ENCODE peak calls at places on chromosomes 6 and 20, in five cellular contexts. C is aorta, H is colonic mucosa, B is ovary, D is cardiac muscle cell. Y is an unnamed sample.

GRCh38 chr6:16639689-16640480 is 121.4 kb downstream of the ATXN1 start:
- DNase-seq in C (no peak), H (no peak), B (no peak), D (peak; percentile 75), Y (no peak)

GRCh38 chr6:9520417-9521151 is 894.3 kb downstream of the TFAP2A start:
- DNase-seq in C (no peak), H (no peak), B (no peak), D (peak; percentile 82), Y (no peak)

GRCh38 chr6:163841326-163841725 is 426.8 kb downstream of the QKI start:
- DNase-seq in C (no peak), H (no peak), B (no peak), D (no peak), Y (no peak)

GRCh38 chr6:100461273-100461919 is 3.3 kb downstream of the SIM1 start:
- DNase-seq in C (no peak), H (no peak), B (no peak), D (no peak), Y (no peak)

GRCh38 chr6:106334646-106335448 is 9.3 kb upstream of the ATG5 start:
- DNase-seq in C (no peak), H (peak; percentile 31), B (no peak), D (peak; percentile 64), Y (no peak)

GRCh38 chr20:53880108-53880641 is 190.2 kb downstream of the BCAS1 start:
- DNase-seq in C (no peak), H (no peak), B (no peak), D (no peak), Y (no peak)

GRCh38 chr20:48632825-48633619 is 194.8 kb downstream of the PREX1 start:
- DNase-seq in C (no peak), H (no peak), B (no peak), D (no peak), Y (no peak)

GRCh38 chr6:91782789-91783188 is 1195.9 kb upstream of the MAP3K7 start:
- DNase-seq in C (no peak), H (no peak), B (no peak), D (no peak), Y (no peak)

GRCh38 chr6:120875900-120876299 is 458.4 kb downstream of the TBC1D32 start:
- DNase-seq in C (no peak), H (no peak), B (no peak), D (no peak), Y (no peak)

GRCh38 chr6:17585766-17586502 is 14.2 kb upstream of the FAM8A1 start:
- DNase-seq in C (no peak), H (peak; percentile 61), B (no peak), D (no peak), Y (no peak)

GRCh38 chr20:59141818-59142581 is 21.6 kb upstream of the ZNF831 start:
- DNase-seq in C (no peak), H (no peak), B (no peak), D (peak; percentile 2), Y (peak; percentile 70)

GRCh38 chr6:42505377-42505702 is 53.6 kb upstream of the TRERF1 start:
- DNase-seq in C (no peak), H (no peak), B (no peak), D (peak; percentile 32), Y (no peak)

GRCh38 chr6:151617539-151617938 is 123.7 kb downstream of the CCDC170 start:
- DNase-seq in C (no peak), H (no peak), B (no peak), D (no peak), Y (no peak)

GRCh38 chr6:26576929-26577719 is 19.6 kb upstream of the ABT1 start:
- DNase-seq in C (peak; percentile 78), H (peak; percentile 71), B (no peak), D (peak; percentile 78), Y (no peak)

GRCh38 chr20:16178671-16179070 is 394.6 kb downstream of the KIF16B start:
- DNase-seq in C (no peak), H (no peak), B (no peak), D (no peak), Y (no peak)

GRCh38 chr6:112018619-112019416 is 35.1 kb upstream of the CCN6 start:
- DNase-seq in C (no peak), H (no peak), B (no peak), D (peak; percentile 51), Y (no peak)

GRCh38 chr6:84867521-84867920 is 103.1 kb upstream of the TBX18 start:
- DNase-seq in C (no peak), H (no peak), B (no peak), D (peak; percentile 87), Y (no peak)

GRCh38 chr6:71393471-71393870 is 104.9 kb downstream of the OGFRL1 start:
- DNase-seq in C (no peak), H (no peak), B (no peak), D (peak; percentile 41), Y (no peak)

GRCh38 chr6:82893889-82894652 is 171.6 kb downstream of the UBE3D start:
- DNase-seq in C (no peak), H (no peak), B (no peak), D (no peak), Y (no peak)

GRCh38 chr6:149919834-149920225 is 3.1 kb downstream of the RAET1G start:
- DNase-seq in C (peak; percentile 41), H (no peak), B (peak; percentile 7), D (no peak), Y (no peak)

GRCh38 chr6:76448109-76448508 is 375.6 kb upstream of the IMPG1 start:
- DNase-seq in C (no peak), H (no peak), B (no peak), D (no peak), Y (no peak)

GRCh38 chr6:1497593-1498105 is 108.3 kb downstream of the FOXF2 start:
- DNase-seq in C (no peak), H (no peak), B (peak; percentile 75), D (no peak), Y (no peak)

GRCh38 chr6:159959165-159959975 is 9.5 kb upstream of the IGF2R start:
- DNase-seq in C (no peak), H (no peak), B (no peak), D (no peak), Y (no peak)

GRCh38 chr6:111943723-111944122 is 70.5 kb upstream of the FYN start:
- DNase-seq in C (no peak), H (no peak), B (no peak), D (no peak), Y (no peak)

GRCh38 chr6:144285548-144285797 is 338 bp downstream of the UTRN start:
- DNase-seq in C (no peak), H (no peak), B (no peak), D (no peak), Y (no peak)

GRCh38 chr6:31353508-31353907 is 3.5 kb downstream of the HLA-B start:
- DNase-seq in C (no peak), H (no peak), B (no peak), D (no peak), Y (no peak)

GRCh38 chr6:108733706-108734105 is 114.5 kb upstream of the ARMC2 start:
- DNase-seq in C (no peak), H (no peak), B (no peak), D (no peak), Y (no peak)

GRCh38 chr6:108732101-108732870 is 115.9 kb upstream of the ARMC2 start:
- DNase-seq in C (no peak), H (peak; percentile 49), B (no peak), D (no peak), Y (peak; percentile 76)

GRCh38 chr6:108728826-108729225 is 119.4 kb upstream of the ARMC2 start:
- DNase-seq in C (no peak), H (no peak), B (no peak), D (no peak), Y (no peak)

GRCh38 chr6:108730556-108731228 is 117.5 kb upstream of the ARMC2 start:
- DNase-seq in C (no peak), H (no peak), B (no peak), D (no peak), Y (no peak)

DNA sequence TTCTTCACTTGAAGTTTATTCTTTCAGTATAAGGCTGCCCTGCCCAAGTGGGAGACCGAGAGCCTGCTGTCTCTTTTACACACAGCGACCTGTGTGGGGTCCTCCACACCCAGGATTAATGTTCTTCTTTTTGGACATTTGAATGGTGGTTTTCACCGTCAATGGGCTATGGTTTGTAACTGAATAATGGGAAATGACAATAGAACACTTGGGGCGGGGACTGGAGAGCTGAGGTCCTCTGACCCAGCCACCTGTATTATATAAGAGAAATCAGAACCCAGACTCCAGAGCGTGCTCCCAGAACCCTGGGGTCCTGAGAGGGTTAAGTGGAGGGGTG is 117.0 kb upstream of the ARMC2 start:
- DNase-seq in C (no peak), H (no peak), B (no peak), D (no peak), Y (no peak)
- H3K4me1 ChIP-seq in C (no peaks in the 10 kb centered on the region), H (no peaks in the 10 kb centered on the region), B (no peaks in the 10 kb centered on the region), D (no peaks in the 10 kb centered on the region), Y (peaks cover 28% of the 10 kb centered on the region)

GRCh38 chr20:36482044-36482473 is 59.3 kb upstream of the MYL9 start:
- DNase-seq in C (no peak), H (no peak), B (no peak), D (no peak), Y (no peak)
- H3K4me1 ChIP-seq in C (peaks cover 6% of the 10 kb centered on the region), H (peaks cover 3% of the 10 kb centered on the region), B (peaks cover 16% of the 10 kb centered on the region), D (peaks cover 23% of the 10 kb centered on the region), Y (peaks cover 17% of the 10 kb centered on the region)

GRCh38 chr20:1376007-1376406 is 16.8 kb downstream of the FKBP1A start:
- DNase-seq in C (no peak), H (peak; percentile 18), B (no peak), D (no peak), Y (no peak)
- H3K4me1 ChIP-seq in C (no peaks in the 10 kb centered on the region), H (peaks cover 6% of the 10 kb centered on the region), B (no peaks in the 10 kb centered on the region), D (peaks cover 3% of the 10 kb centered on the region), Y (peaks cover 51% of the 10 kb centered on the region)

GRCh38 chr20:47248448-47248966 is 108.0 kb downstream of the ZMYND8 start:
- DNase-seq in C (no peak), H (no peak), B (no peak), D (no peak), Y (no peak)
- H3K4me1 ChIP-seq in C (no peaks in the 10 kb centered on the region), H (no peaks in the 10 kb centered on the region), B (no peaks in the 10 kb centered on the region), D (peaks cover 8% of the 10 kb centered on the region), Y (no peaks in the 10 kb centered on the region)

GRCh38 chr6:36999467-37000125 is 5.9 kb upstream of the FGD2 start:
- DNase-seq in C (no peak), H (no peak), B (no peak), D (no peak), Y (no peak)
- H3K4me1 ChIP-seq in C (no peaks in the 10 kb centered on the region), H (no peaks in the 10 kb centered on the region), B (peaks cover 10% of the 10 kb centered on the region), D (peaks cover 10% of the 10 kb centered on the region), Y (no peaks in the 10 kb centered on the region)

GRCh38 chr6:3407840-3408239 is 49.0 kb downstream of the SLC22A23 start:
- DNase-seq in C (no peak), H (no peak), B (no peak), D (no peak), Y (no peak)
- H3K4me1 ChIP-seq in C (no peaks in the 10 kb centered on the region), H (peaks cover 11% of the 10 kb centered on the region), B (peaks cover 4% of the 10 kb centered on the region), D (peaks cover 51% of the 10 kb centered on the region), Y (peaks cover 23% of the 10 kb centered on the region)

DNA sequence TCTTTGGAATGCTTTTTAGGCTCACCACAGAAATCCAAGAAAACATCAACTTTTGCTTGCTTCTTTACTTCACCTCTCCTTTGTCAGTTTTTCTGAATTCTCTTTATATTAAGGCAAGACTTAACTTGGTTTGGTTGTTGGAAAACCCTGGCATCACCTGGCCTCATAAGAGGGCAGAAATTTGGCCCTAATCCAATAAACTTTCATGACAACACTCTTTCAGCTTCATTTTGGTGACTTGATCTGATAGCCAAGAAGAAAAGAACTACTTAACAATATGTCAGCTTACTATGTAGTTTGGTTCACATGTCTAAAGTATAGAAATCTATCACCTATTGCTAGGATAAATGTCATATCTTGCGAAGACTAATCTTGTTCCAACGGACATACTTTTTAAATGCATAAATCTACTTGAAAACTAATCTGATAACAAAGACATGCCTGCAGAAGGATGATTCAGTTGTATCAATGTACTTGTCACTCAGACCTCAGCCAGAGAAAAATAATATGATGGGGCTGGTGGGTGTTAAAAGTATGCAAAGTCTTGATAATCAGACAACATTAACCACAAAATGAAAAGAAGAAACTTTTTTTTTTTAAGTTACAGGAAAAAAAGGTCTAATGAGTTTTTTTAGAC is 19.3 kb upstream of the HBS1L start:
- DNase-seq in C (no peak), H (no peak), B (no peak), D (no peak), Y (no peak)
- H3K4me1 ChIP-seq in C (no peaks in the 10 kb centered on the region), H (no peaks in the 10 kb centered on the region), B (no peaks in the 10 kb centered on the region), D (no peaks in the 10 kb centered on the region), Y (peaks cover 7% of the 10 kb centered on the region)